ENCODE peak calls at places on chromosome 9, in seven cellular contexts. P, U, R, N, T, W and C are unnamed samples.

GRCh38 chr9:35106343-35106730 is 3.4 kb upstream of the STOML2 start:
- DNase-seq in P (no peak), U (no peak), R (no peak), N (no peak), T (no peak), W (no peak), C (no peak)

GRCh38 chr9:81182421-81182820 is 506.9 kb downstream of the TLE1 start:
- DNase-seq in P (no peak), U (no peak), R (peak; percentile 25), N (no peak), T (no peak), W (peak; percentile 67), C (no peak)

GRCh38 chr9:76817489-76817888 is 53.3 kb downstream of the PCA3 start:
- DNase-seq in P (no peak), U (no peak), R (peak; percentile 38), N (no peak), T (no peak), W (peak; percentile 37), C (no peak)

GRCh38 chr9:91419222-91420191 is 4.1 kb downstream of the NFIL3 start:
- DNase-seq in P (no peak), U (peak; percentile 45), R (peak; percentile 96), N (peak; percentile 87), T (no peak), W (peak; percentile 87), C (no peak)

GRCh38 chr9:133171161-133171955 is 7.6 kb upstream of the GBGT1 start:
- DNase-seq in P (no peak), U (no peak), R (no peak), N (no peak), T (no peak), W (no peak), C (no peak)

GRCh38 chr9:134490446-134490845 is 151.2 kb upstream of the COL5A1 start:
- DNase-seq in P (no peak), U (no peak), R (no peak), N (no peak), T (no peak), W (no peak), C (no peak)

GRCh38 chr9:79630521-79631403 is 59.0 kb downstream of the TLE4 start:
- DNase-seq in P (no peak), U (no peak), R (no peak), N (no peak), T (no peak), W (no peak), C (peak; percentile 49)

GRCh38 chr9:133154097-133154989 is 9.4 kb downstream of the GBGT1 start:
- DNase-seq in P (no peak), U (no peak), R (no peak), N (no peak), T (peak; percentile 37), W (no peak), C (no peak)

GRCh38 chr9:17318821-17319320 is 184.0 kb downstream of the CNTLN start:
- DNase-seq in P (no peak), U (no peak), R (peak; percentile 5), N (no peak), T (no peak), W (no peak), C (no peak)

GRCh38 chr9:114459464-114459863 is 45.8 kb downstream of the WHRN start:
- DNase-seq in P (no peak), U (no peak), R (no peak), N (no peak), T (no peak), W (no peak), C (no peak)

GRCh38 chr9:113808391-113809191 is 67.5 kb upstream of the ZNF618 start:
- DNase-seq in P (no peak), U (no peak), R (peak; percentile 91), N (peak; percentile 43), T (no peak), W (peak; percentile 30), C (no peak)

GRCh38 chr9:76586555-76587314 is 127.8 kb downstream of the GCNT1 start:
- DNase-seq in P (no peak), U (no peak), R (no peak), N (peak; percentile 49), T (no peak), W (no peak), C (no peak)

GRCh38 chr9:34463098-34463900 is 4.7 kb downstream of the DNAI1 start:
- DNase-seq in P (peak; percentile 50), U (peak; percentile 82), R (peak; percentile 52), N (no peak), T (no peak), W (no peak), C (no peak)

GRCh38 chr9:22147818-22148573 is 138.9 kb upstream of the CDKN2B start:
- DNase-seq in P (peak; percentile 22), U (no peak), R (peak; percentile 91), N (no peak), T (no peak), W (peak; percentile 99), C (no peak)

GRCh38 chr9:38371495-38371894 is 21.0 kb upstream of the ALDH1B1 start:
- DNase-seq in P (no peak), U (no peak), R (peak; percentile 20), N (peak; percentile 70), T (no peak), W (no peak), C (no peak)

GRCh38 chr9:91162311-91162710 is 199.4 kb downstream of the AUH start:
- DNase-seq in P (no peak), U (no peak), R (no peak), N (no peak), T (no peak), W (no peak), C (peak; percentile 39)

GRCh38 chr9:70031141-70031545 is 12.5 kb upstream of the MAMDC2 start:
- DNase-seq in P (no peak), U (no peak), R (no peak), N (no peak), T (no peak), W (peak; percentile 74), C (no peak)

GRCh38 chr9:36485647-36486453 is 85.8 kb upstream of the RNF38 start:
- DNase-seq in P (no peak), U (no peak), R (no peak), N (peak; percentile 17), T (no peak), W (no peak), C (no peak)

GRCh38 chr9:68998812-68999211 is 15.1 kb downstream of the PRKACG start:
- DNase-seq in P (no peak), U (no peak), R (no peak), N (no peak), T (no peak), W (no peak), C (peak; percentile 36)

GRCh38 chr9:121637441-121638222 is 13.8 kb upstream of the DAB2IP start:
- DNase-seq in P (no peak), U (no peak), R (peak; percentile 50), N (no peak), T (no peak), W (no peak), C (no peak)

GRCh38 chr9:100324594-100325200 is 28.0 kb downstream of the TEX10 start:
- DNase-seq in P (no peak), U (no peak), R (peak; percentile 76), N (no peak), T (no peak), W (no peak), C (peak; percentile 18)

GRCh38 chr9:91119147-91119546 is 242.6 kb downstream of the AUH start:
- DNase-seq in P (no peak), U (no peak), R (peak; percentile 41), N (no peak), T (no peak), W (no peak), C (no peak)

GRCh38 chr9:38339087-38339486 is 53.4 kb upstream of the ALDH1B1 start:
- DNase-seq in P (no peak), U (no peak), R (peak; percentile 70), N (peak; percentile 88), T (no peak), W (no peak), C (peak; percentile 49)

GRCh38 chr9:132235894-132236661 is 74.2 kb downstream of the NTNG2 start:
- DNase-seq in P (peak; percentile 75), U (peak; percentile 62), R (peak; percentile 75), N (peak; percentile 84), T (peak; percentile 84), W (no peak), C (peak; percentile 65)

GRCh38 chr9:87796232-87796631 is 70.3 kb downstream of the CTSL start:
- DNase-seq in P (no peak), U (no peak), R (no peak), N (no peak), T (no peak), W (no peak), C (no peak)

GRCh38 chr9:91758491-91758981 is 191.5 kb downstream of the ROR2 start:
- DNase-seq in P (peak; percentile 36), U (no peak), R (peak; percentile 74), N (no peak), T (no peak), W (no peak), C (no peak)

GRCh38 chr9:135061441-135061840 is 26.0 kb upstream of the OLFM1 start:
- DNase-seq in P (no peak), U (no peak), R (no peak), N (no peak), T (no peak), W (no peak), C (no peak)

GRCh38 chr9:116152941-116153764 is 438 bp upstream of the PAPPA start:
- DNase-seq in P (no peak), U (no peak), R (peak; percentile 83), N (no peak), T (no peak), W (no peak), C (no peak)

GRCh38 chr9:136273244-136273865 is 27.7 kb upstream of the QSOX2 start:
- DNase-seq in P (no peak), U (no peak), R (no peak), N (no peak), T (no peak), W (no peak), C (no peak)

GRCh38 chr9:89854715-89855475 is 250.1 kb downstream of the GADD45G start:
- DNase-seq in P (no peak), U (no peak), R (no peak), N (no peak), T (no peak), W (no peak), C (no peak)

GRCh38 chr9:34782372-34782771 is 72.4 kb upstream of the CCL21 start:
- DNase-seq in P (no peak), U (no peak), R (no peak), N (no peak), T (no peak), W (no peak), C (no peak)

GRCh38 chr9:85130260-85130659 is 460.7 kb downstream of the NTRK2 start:
- DNase-seq in P (no peak), U (no peak), R (no peak), N (no peak), T (no peak), W (no peak), C (no peak)

GRCh38 chr9:21549251-21549765 is 67.2 kb upstream of the IFNE start:
- DNase-seq in P (no peak), U (no peak), R (peak; percentile 97), N (peak; percentile 79), T (no peak), W (peak; percentile 91), C (no peak)

GRCh38 chr9:95074632-95075269 is 242.8 kb downstream of the FANCC start:
- DNase-seq in P (no peak), U (no peak), R (no peak), N (peak; percentile 90), T (no peak), W (no peak), C (no peak)

GRCh38 chr9:110157812-110158629 is 49.9 kb downstream of the C9orf152 start:
- DNase-seq in P (no peak), U (no peak), R (no peak), N (no peak), T (no peak), W (no peak), C (no peak)

GRCh38 chr9:6673326-6674025 is 27.9 kb upstream of the GLDC start:
- DNase-seq in P (no peak), U (no peak), R (no peak), N (no peak), T (no peak), W (no peak), C (no peak)